ENCODE peak calls at places on chromosomes 12 and 14, in ten cellular contexts. One of them, this sample, is unnamed.

GRCh38 chr14:36553650-36554260 is 28.7 kb downstream of the NKX2-8 start:
- DNase-seq in fibroblast of pulmonary artery: peak; percentile 63
- DNase-seq in A549: peak; percentile 29
- DNase-seq in HCT116: peak; percentile 41
- DNase-seq in ovary: no peak
- DNase-seq in hepatocyte: peak; percentile 72
- DNase-seq in activated naive CD8-positive, alpha-beta T cell treated with anti-CD3 and anti-CD28 coated beads, Interleukin-2, amount 50 U/mL, for 24 hours: no peak
- DNase-seq in suprapubic skin: no peak
- DNase-seq in GM23248: peak; percentile 73
- DNase-seq in AG20443: peak; percentile 74
- DNase-seq in this sample: no peak

GRCh38 chr12:55972045-55972843 is 1.6 kb upstream of the RAB5B start:
- DNase-seq in ovary: no peak
- DNase-seq in GM23248: peak; percentile 61
- DNase-seq in activated naive CD8-positive, alpha-beta T cell treated with anti-CD3 and anti-CD28 coated beads, Interleukin-2, amount 50 U/mL, for 24 hours: no peak
- DNase-seq in suprapubic skin: no peak
- DNase-seq in hepatocyte: peak; percentile 50
- DNase-seq in AG20443: peak; percentile 65
- DNase-seq in fibroblast of pulmonary artery: peak; percentile 79
- DNase-seq in A549: no peak
- DNase-seq in HCT116: no peak
- DNase-seq in this sample: no peak

GRCh38 chr12:62660763-62661162 is 194.1 kb downstream of the MON2 start:
- DNase-seq in A549: no peak
- DNase-seq in fibroblast of pulmonary artery: peak; percentile 76
- DNase-seq in HCT116: no peak
- DNase-seq in activated naive CD8-positive, alpha-beta T cell treated with anti-CD3 and anti-CD28 coated beads, Interleukin-2, amount 50 U/mL, for 24 hours: no peak
- DNase-seq in hepatocyte: no peak
- DNase-seq in ovary: no peak
- DNase-seq in GM23248: peak; percentile 87
- DNase-seq in AG20443: peak; percentile 78
- DNase-seq in suprapubic skin: no peak
- DNase-seq in this sample: no peak

GRCh38 chr14:106872619-106873446 is 1346.5 kb downstream of the TMEM121 start:
- DNase-seq in hepatocyte: no peak
- DNase-seq in A549: peak; percentile 53
- DNase-seq in ovary: peak; percentile 45
- DNase-seq in HCT116: no peak
- DNase-seq in activated naive CD8-positive, alpha-beta T cell treated with anti-CD3 and anti-CD28 coated beads, Interleukin-2, amount 50 U/mL, for 24 hours: peak; percentile 92
- DNase-seq in AG20443: no peak
- DNase-seq in GM23248: peak; percentile 24
- DNase-seq in suprapubic skin: no peak
- DNase-seq in fibroblast of pulmonary artery: no peak
- DNase-seq in this sample: no peak

GRCh38 chr12:26028953-26029740 is 70.7 kb downstream of the RASSF8 start:
- DNase-seq in fibroblast of pulmonary artery: peak; percentile 79
- DNase-seq in ovary: no peak
- DNase-seq in HCT116: peak; percentile 40
- DNase-seq in suprapubic skin: no peak
- DNase-seq in A549: peak; percentile 37
- DNase-seq in hepatocyte: peak; percentile 58
- DNase-seq in GM23248: peak; percentile 72
- DNase-seq in AG20443: peak; percentile 49
- DNase-seq in activated naive CD8-positive, alpha-beta T cell treated with anti-CD3 and anti-CD28 coated beads, Interleukin-2, amount 50 U/mL, for 24 hours: peak; percentile 22
- DNase-seq in this sample: no peak

GRCh38 chr14:78131201-78131600 is 39.0 kb upstream of the NRXN3 start:
- DNase-seq in AG20443: no peak
- DNase-seq in GM23248: no peak
- DNase-seq in hepatocyte: no peak
- DNase-seq in ovary: no peak
- DNase-seq in suprapubic skin: no peak
- DNase-seq in A549: no peak
- DNase-seq in HCT116: no peak
- DNase-seq in activated naive CD8-positive, alpha-beta T cell treated with anti-CD3 and anti-CD28 coated beads, Interleukin-2, amount 50 U/mL, for 24 hours: no peak
- DNase-seq in fibroblast of pulmonary artery: no peak
- DNase-seq in this sample: no peak

GRCh38 chr14:23099212-23099861 is 4.0 kb downstream of the C14orf119 start:
- DNase-seq in hepatocyte: no peak
- DNase-seq in GM23248: no peak
- DNase-seq in A549: no peak
- DNase-seq in activated naive CD8-positive, alpha-beta T cell treated with anti-CD3 and anti-CD28 coated beads, Interleukin-2, amount 50 U/mL, for 24 hours: no peak
- DNase-seq in fibroblast of pulmonary artery: no peak
- DNase-seq in suprapubic skin: no peak
- DNase-seq in HCT116: no peak
- DNase-seq in ovary: no peak
- DNase-seq in AG20443: no peak
- DNase-seq in this sample: no peak

GRCh38 chr14:21526672-21527319 is 650 bp upstream of the SALL2 start:
- DNase-seq in AG20443: no peak
- DNase-seq in activated naive CD8-positive, alpha-beta T cell treated with anti-CD3 and anti-CD28 coated beads, Interleukin-2, amount 50 U/mL, for 24 hours: no peak
- DNase-seq in A549: no peak
- DNase-seq in HCT116: no peak
- DNase-seq in fibroblast of pulmonary artery: no peak
- DNase-seq in suprapubic skin: no peak
- DNase-seq in ovary: no peak
- DNase-seq in hepatocyte: peak; percentile 18
- DNase-seq in GM23248: no peak
- DNase-seq in this sample: no peak

GRCh38 chr12:52370906-52371608 is 3.8 kb upstream of the KRT85 start:
- DNase-seq in GM23248: peak; percentile 70
- DNase-seq in AG20443: peak; percentile 89
- DNase-seq in hepatocyte: peak; percentile 30
- DNase-seq in ovary: peak; percentile 33
- DNase-seq in A549: no peak
- DNase-seq in fibroblast of pulmonary artery: peak; percentile 76
- DNase-seq in HCT116: no peak
- DNase-seq in activated naive CD8-positive, alpha-beta T cell treated with anti-CD3 and anti-CD28 coated beads, Interleukin-2, amount 50 U/mL, for 24 hours: no peak
- DNase-seq in suprapubic skin: no peak
- DNase-seq in this sample: no peak